ENCODE peak calls at places on chromosomes 7 and 10, in four cellular contexts. Q, H, O and D are unnamed samples.

GRCh38 chr7:52021343-52021742 is 704.7 kb upstream of the COBL start:
- DNase-seq in Q (no peak), H (no peak), O (no peak), D (no peak)

GRCh38 chr7:71497233-71497946 is 365.4 kb downstream of the GALNT17 start:
- DNase-seq in Q (no peak), H (no peak), O (no peak), D (no peak)

GRCh38 chr10:4538016-4538415 is 288.0 kb upstream of the AKR1E2 start:
- DNase-seq in Q (no peak), H (no peak), O (no peak), D (no peak)

GRCh38 chr7:17298840-17299476 is 506 bp downstream of the AHR start:
- DNase-seq in Q (peak), H (peak), O (peak), D (peak)

GRCh38 chr7:67663644-67664043 is 667.0 kb downstream of the TYW1 start:
- DNase-seq in Q (no peak), H (no peak), O (no peak), D (no peak)

GRCh38 chr10:130337305-130337640 is 201.1 kb downstream of the GLRX3 start:
- DNase-seq in Q (no peak), H (no peak), O (no peak), D (no peak)

GRCh38 chr7:3575753-3576531 is 274.9 kb downstream of the SDK1 start:
- DNase-seq in Q (no peak), H (no peak), O (no peak), D (no peak)

GRCh38 chr7:5477723-5478531 is 54.3 kb upstream of the TNRC18 start:
- DNase-seq in Q (no peak), H (peak), O (peak), D (peak)